ENCODE peak calls at places on chromosomes 2 and 18, in four cellular contexts. X is spleen, G is cardiac muscle cell, Q is H9. H is an unnamed sample. For H3K9me3, the result is how much of the 10 kb centered on the place peaks cover.

GRCh38 chr18:22667616-22668422 is 250.1 kb upstream of the CTAGE1 start:
- DNase-seq in X (no peak), G (peak), Q (no peak), H (no peak)

GRCh38 chr2:15160602-15161001 is 400.5 kb downstream of the NBAS start:
- DNase-seq in X (no peak), Q (no peak), G (no peak), H (no peak)

GRCh38 chr2:7524211-7524594 is 607.0 kb downstream of the RNF144A start:
- DNase-seq in X (no peak), Q (no peak), G (no peak), H (no peak)

GRCh38 chr2:222649801-222650200 is 6.1 kb downstream of the FARSB start:
- DNase-seq in G (no peak), X (no peak), Q (no peak), H (no peak)

GRCh38 chr2:226673314-226673723 is 126.3 kb downstream of the IRS1 start:
- DNase-seq in Q (no peak), X (no peak), G (peak), H (no peak)

GRCh38 chr2:113219889-113220641 is 46.3 kb downstream of the PSD4 start:
- DNase-seq in X (no peak), Q (peak), G (peak), H (no peak)

GRCh38 chr2:2843969-2844548 is 513.0 kb upstream of the MYT1L start:
- DNase-seq in G (no peak), X (peak), Q (no peak), H (no peak)

GRCh38 chr2:128279786-128280701 is 38.6 kb downstream of the HS6ST1 start:
- DNase-seq in G (no peak), Q (peak), X (peak), H (no peak)

GRCh38 chr18:28588884-28589549 is 412.1 kb upstream of the CDH2 start:
- DNase-seq in G (no peak), Q (no peak), X (no peak), H (no peak)

GRCh38 chr2:56009758-56010534 is 86.4 kb upstream of the EFEMP1 start:
- DNase-seq in X (no peak), Q (no peak), G (peak), H (no peak)

GRCh38 chr18:40678318-40678717 is 1276.7 kb upstream of the PIK3C3 start:
- DNase-seq in G (no peak), Q (no peak), X (no peak), H (no peak)

GRCh38 chr2:197435598-197436435 is 989 bp upstream of the SF3B1 start:
- DNase-seq in G (no peak), Q (no peak), X (no peak), H (no peak)

GRCh38 chr2:226295123-226295522 is 504.5 kb downstream of the IRS1 start:
- DNase-seq in G (peak), X (no peak), Q (no peak), H (no peak)

GRCh38 chr2:201779996-201780673 is 598 bp downstream of the ALS2 start:
- DNase-seq in G (peak), X (no peak), Q (no peak), H (no peak)

GRCh38 chr2:19774788-19775156 is 127.0 kb downstream of the TTC32 start:
- DNase-seq in G (no peak), X (no peak), Q (peak), H (no peak)

GRCh38 chr2:19802088-19802806 is 99.5 kb downstream of the TTC32 start:
- DNase-seq in G (peak), X (no peak), Q (no peak), H (no peak)

DNA sequence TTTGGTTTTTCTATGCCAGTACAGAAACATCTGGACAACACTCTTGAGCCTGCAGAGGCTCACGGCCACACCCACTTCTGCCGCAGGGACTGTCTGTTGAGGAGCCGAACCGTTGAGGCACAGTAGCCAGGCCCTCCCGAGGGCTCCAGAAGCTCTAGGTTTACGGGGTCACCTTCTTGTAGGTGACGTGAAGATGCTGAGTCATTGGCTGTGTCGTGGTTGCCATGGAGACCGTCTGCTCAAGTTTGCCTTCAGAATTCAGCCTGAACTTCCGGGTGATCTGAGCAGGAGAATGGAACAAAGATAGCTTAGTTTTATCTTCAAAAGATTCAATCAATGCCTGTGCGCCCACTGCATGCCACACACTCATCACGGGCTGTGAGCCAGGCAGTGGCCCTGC is 25.9 kb downstream of the BOK start:
- DNase-seq in X (peak), G (peak), Q (no peak), H (no peak)
- H3K9me3 ChIP-seq in X (under half), G (under half), Q (under half), H (under half)

GRCh38 chr2:34241905-34242740 is 643.0 kb upstream of the FAM98A start:
- DNase-seq in Q (no peak), G (no peak), X (no peak), H (no peak)

GRCh38 chr2:34244195-34244594 is 645.1 kb upstream of the FAM98A start:
- DNase-seq in Q (no peak), G (no peak), X (no peak), H (no peak)

GRCh38 chr2:34242741-34243123 is 643.6 kb upstream of the FAM98A start:
- DNase-seq in X (no peak), G (no peak), Q (no peak), H (no peak)
- H3K9me3 ChIP-seq in X (under half), G (under half), Q (under half), H (under half)

GRCh38 chr2:108403494-108403893 is 25.7 kb downstream of the SULT1C4 start:
- DNase-seq in Q (peak), G (peak), X (no peak), H (no peak)

GRCh38 chr2:108409768-108410167 is 32.0 kb downstream of the SULT1C4 start:
- DNase-seq in G (peak), X (no peak), Q (no peak), H (no peak)

GRCh38 chr2:108407864-108408729 is 30.3 kb downstream of the SULT1C4 start:
- DNase-seq in X (no peak), Q (no peak), G (no peak), H (no peak)

GRCh38 chr2:108401800-108402199 is 24.0 kb downstream of the SULT1C4 start:
- DNase-seq in X (no peak), G (no peak), Q (no peak), H (no peak)

GRCh38 chr2:108404784-108405397 is 27.1 kb downstream of the SULT1C4 start:
- DNase-seq in Q (peak), X (no peak), G (no peak), H (no peak)
- H3K9me3 ChIP-seq in Q (under half), X (under half), G (under half), H (under half)

GRCh38 chr18:9048808-9049494 is 53.5 kb upstream of the NDUFV2 start:
- DNase-seq in Q (no peak), X (no peak), G (no peak), H (no peak)
- H3K9me3 ChIP-seq in Q (under half), X (under half), G (under half), H (under half)

H was measured in T-helper 17 cell.